ENCODE peak calls at places on chromosome 6, in seven cellular contexts. P, E, B, D, L, Q and Y are unnamed samples.
A peak's percentile ranks its signal among the peaks of the same experiment; 100 is the strongest.

GRCh38 chr6:83536034-83536646 is 23.8 kb downstream of the PRSS35 start:
- DNase-seq in P (no peak), E (peak; percentile 36), B (peak; percentile 49), D (no peak), L (no peak), Q (peak; percentile 78), Y (no peak)

GRCh38 chr6:167898673-167899311 is 72.1 kb downstream of the AFDN start:
- DNase-seq in P (no peak), E (no peak), B (peak; percentile 59), D (no peak), L (no peak), Q (no peak), Y (no peak)

GRCh38 chr6:132228894-132229293 is 172.4 kb downstream of the MOXD1 start:
- DNase-seq in P (no peak), E (no peak), B (no peak), D (no peak), L (no peak), Q (no peak), Y (no peak)

GRCh38 chr6:130744601-130745382 is 82.4 kb upstream of the SMLR1 start:
- DNase-seq in P (no peak), E (no peak), B (peak; percentile 21), D (no peak), L (no peak), Q (no peak), Y (no peak)

GRCh38 chr6:128131566-128131965 is 230.7 kb upstream of the THEMIS start:
- DNase-seq in P (no peak), E (no peak), B (no peak), D (no peak), L (no peak), Q (no peak), Y (no peak)

GRCh38 chr6:142387997-142388815 is 86.4 kb downstream of the ADGRG6 start:
- DNase-seq in P (no peak), E (no peak), B (peak; percentile 71), D (no peak), L (no peak), Q (no peak), Y (no peak)

GRCh38 chr6:34301408-34301807 is 52.6 kb upstream of the SMIM29 start:
- DNase-seq in P (no peak), E (no peak), B (peak; percentile 40), D (peak; percentile 52), L (no peak), Q (peak; percentile 51), Y (no peak)

GRCh38 chr6:17912521-17912920 is 74.9 kb downstream of the KIF13A start:
- DNase-seq in P (no peak), E (no peak), B (no peak), D (no peak), L (no peak), Q (no peak), Y (no peak)

GRCh38 chr6:29011276-29011734 is 6.2 kb upstream of the ZNF311 start:
- DNase-seq in P (no peak), E (no peak), B (peak; percentile 47), D (no peak), L (no peak), Q (peak; percentile 46), Y (no peak)

GRCh38 chr6:111950661-111951426 is 77.6 kb upstream of the FYN start:
- DNase-seq in P (no peak), E (no peak), B (peak; percentile 40), D (peak; percentile 16), L (no peak), Q (no peak), Y (no peak)

GRCh38 chr6:163738725-163739124 is 324.2 kb downstream of the QKI start:
- DNase-seq in P (no peak), E (no peak), B (no peak), D (no peak), L (no peak), Q (no peak), Y (no peak)

GRCh38 chr6:38648629-38649028 is 8.9 kb upstream of the BTBD9 start:
- DNase-seq in P (no peak), E (no peak), B (no peak), D (no peak), L (no peak), Q (no peak), Y (no peak)

GRCh38 chr6:129748901-129749748 is 39.1 kb upstream of the ARHGAP18 start:
- DNase-seq in P (no peak), E (peak; percentile 86), B (peak; percentile 50), D (no peak), L (no peak), Q (no peak), Y (no peak)

GRCh38 chr6:162868397-162868796 is 140.6 kb downstream of the PACRG start:
- DNase-seq in P (no peak), E (no peak), B (no peak), D (no peak), L (no peak), Q (no peak), Y (no peak)

DNA sequence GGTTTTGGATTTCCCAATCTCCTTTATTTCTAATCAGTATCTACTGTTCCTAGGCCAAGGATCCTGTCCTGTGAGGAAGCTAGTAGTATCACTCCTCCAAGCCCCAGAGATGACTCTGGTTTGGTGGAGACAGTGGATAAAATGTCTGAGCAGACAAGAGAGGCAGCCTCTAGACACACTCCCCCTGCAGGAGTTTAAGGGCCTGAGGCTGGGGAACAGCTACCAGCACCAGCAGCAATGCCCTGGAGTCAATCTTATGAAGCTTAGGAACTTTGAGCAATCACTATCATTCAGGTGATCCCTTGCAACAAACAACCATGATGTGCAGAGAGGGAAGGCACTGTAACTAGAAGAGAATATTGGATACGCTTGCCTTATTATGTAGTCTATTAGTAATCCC is 384.7 kb upstream of the ID4 start:
- DNase-seq in P (no peak), E (no peak), B (no peak), D (no peak), L (no peak), Q (no peak), Y (no peak)
- TF ChIP-seq CTCF in P (no peak), E (peak; percentile 21), B (no peak), D (no peak), L (no peak), Q (no peak), Y (no peak)

GRCh38 chr6:43927525-43928210 is 157.7 kb downstream of the VEGFA start:
- DNase-seq in P (peak; percentile 53), E (no peak), B (no peak), D (no peak), L (peak; percentile 63), Q (peak; percentile 60), Y (no peak)
- TF ChIP-seq CTCF in P (no peak), E (no peak), B (no peak), D (no peak), L (no peak), Q (no peak), Y (no peak)

GRCh38 chr6:117549606-117550005 is 52.7 kb downstream of the GOPC start:
- DNase-seq in P (no peak), E (no peak), B (no peak), D (no peak), L (no peak), Q (peak; percentile 9), Y (no peak)

GRCh38 chr6:117548797-117549301 is 53.5 kb downstream of the GOPC start:
- DNase-seq in P (no peak), E (no peak), B (peak; percentile 36), D (no peak), L (no peak), Q (no peak), Y (no peak)

GRCh38 chr6:117546674-117547073 is 55.6 kb downstream of the GOPC start:
- DNase-seq in P (no peak), E (no peak), B (no peak), D (no peak), L (no peak), Q (no peak), Y (no peak)

GRCh38 chr6:117550078-117550600 is 52.2 kb downstream of the GOPC start:
- DNase-seq in P (no peak), E (no peak), B (no peak), D (no peak), L (no peak), Q (no peak), Y (no peak)

DNA sequence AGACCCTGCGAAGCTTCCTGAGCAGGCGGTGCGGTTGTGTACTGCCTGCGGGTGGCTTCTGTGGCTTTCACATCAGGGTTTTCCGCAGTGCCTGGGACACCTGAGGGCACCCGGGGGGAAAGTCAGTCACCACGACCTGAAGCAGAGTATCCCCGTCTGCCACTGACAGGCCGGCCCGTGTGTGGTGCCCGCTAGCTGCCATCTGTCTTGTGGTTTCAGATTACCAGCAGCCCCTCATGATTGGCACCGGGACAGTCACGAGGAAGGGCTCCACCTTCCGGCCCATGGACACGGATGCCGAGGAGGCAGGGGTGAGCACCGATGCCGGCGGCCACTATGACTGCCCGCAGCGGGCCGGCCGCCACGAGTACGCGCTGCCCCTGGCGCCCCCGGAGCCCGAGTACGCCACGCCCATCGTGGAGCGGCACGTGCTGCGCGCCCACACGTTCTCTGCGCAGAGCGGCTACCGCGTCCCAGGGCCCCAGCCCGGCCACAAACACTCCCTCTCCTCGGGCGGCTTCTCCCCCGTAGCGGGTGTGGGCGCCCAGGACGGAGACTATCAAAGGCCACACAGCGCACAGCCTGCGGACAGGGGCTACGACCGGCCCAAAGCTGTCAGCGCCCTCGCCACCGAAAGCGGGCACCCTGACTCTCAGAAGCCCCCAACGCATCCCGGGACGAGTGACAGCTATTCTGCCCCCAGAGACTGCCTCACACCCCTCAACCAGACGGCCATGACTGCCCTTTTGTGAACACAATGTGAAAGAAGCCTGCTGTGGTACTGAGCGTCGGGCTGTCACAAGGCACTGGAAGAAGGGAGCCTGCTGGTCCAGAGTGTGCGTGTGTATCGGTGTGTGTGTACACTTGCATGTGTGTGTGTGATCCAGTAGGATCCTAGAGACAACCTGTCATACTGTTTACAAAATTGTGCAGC is 54.4 kb downstream of the GOPC start:
- DNase-seq in P (no peak), E (no peak), B (peak; percentile 34), D (peak; percentile 78), L (peak; percentile 52), Q (peak; percentile 28), Y (peak; percentile 93)
- TF ChIP-seq CTCF in P (no peak), E (no peak), B (no peak), D (peak; percentile 9), L (no peak), Q (no peak), Y (no peak)

GRCh38 chr6:73941892-73942291 is 245.9 kb downstream of the CD109 start:
- DNase-seq in P (no peak), E (no peak), B (no peak), D (no peak), L (no peak), Q (no peak), Y (no peak)

GRCh38 chr6:73943930-73944652 is 248.1 kb downstream of the CD109 start:
- DNase-seq in P (no peak), E (no peak), B (peak; percentile 22), D (no peak), L (no peak), Q (no peak), Y (no peak)

GRCh38 chr6:73943401-73943800 is 247.4 kb downstream of the CD109 start:
- DNase-seq in P (no peak), E (no peak), B (peak; percentile 27), D (no peak), L (no peak), Q (no peak), Y (no peak)

GRCh38 chr6:73937805-73938204 is 241.8 kb downstream of the CD109 start:
- DNase-seq in P (no peak), E (no peak), B (no peak), D (no peak), L (no peak), Q (no peak), Y (no peak)

DNA sequence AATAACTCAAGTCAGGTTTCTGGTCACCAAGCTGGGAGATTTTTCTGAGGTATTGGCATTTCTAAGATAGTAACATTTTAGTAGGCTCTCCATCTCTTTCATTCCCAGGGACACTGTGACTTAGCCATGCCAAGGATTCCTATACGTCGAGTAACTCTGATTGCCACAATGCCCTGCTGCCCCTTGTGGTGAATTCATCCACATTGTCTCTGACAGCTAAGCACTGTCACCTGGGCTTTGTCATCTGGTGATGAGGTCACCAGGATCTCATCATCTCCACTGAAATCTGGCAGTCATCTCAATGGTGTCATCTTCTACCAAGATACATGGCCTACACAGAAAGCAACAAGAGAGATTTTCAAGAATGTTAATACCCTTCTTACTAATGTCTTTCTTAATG is 246.6 kb downstream of the CD109 start:
- DNase-seq in P (no peak), E (peak; percentile 59), B (peak; percentile 74), D (no peak), L (no peak), Q (no peak), Y (no peak)
- TF ChIP-seq CTCF in P (peak; percentile 5), E (peak; percentile 61), B (peak; percentile 10), D (no peak), L (no peak), Q (no peak), Y (no peak)